ENCODE peak calls at places on chromosome 6, in five cellular contexts. P is COR-L47, B is midbrain, M is NCI-H460, J is renal cortical epithelial cell. O is an unnamed sample.

GRCh38 chr6:6003334-6004146 is 3.2 kb downstream of the NRN1 start:
- DNase-seq in J (no peak), M (no peak), P (no peak), B (no peak), O (no peak)

GRCh38 chr6:48567016-48567415 is 456.0 kb upstream of the PTCHD4 start:
- DNase-seq in P (no peak), B (no peak), M (no peak), J (peak), O (no peak)

GRCh38 chr6:6037179-6037578 is 30.5 kb upstream of the NRN1 start:
- DNase-seq in J (no peak), B (no peak), P (no peak), M (no peak), O (no peak)

GRCh38 chr6:108074359-108075144 is at the start of gene OSTM1:
- DNase-seq in M (peak), B (peak), P (peak), J (peak), O (peak)

GRCh38 chr6:39004801-39005200 is 43.8 kb upstream of the GLP1R start:
- DNase-seq in J (no peak), B (no peak), P (no peak), M (no peak), O (no peak)

GRCh38 chr6:128368213-128369000 is 152.0 kb downstream of the PTPRK start:
- DNase-seq in M (no peak), B (no peak), J (no peak), P (no peak), O (no peak)

GRCh38 chr6:36329798-36330291 is 6.8 kb downstream of the BNIP5 start:
- DNase-seq in M (no peak), P (no peak), B (no peak), J (no peak), O (no peak)

GRCh38 chr6:169841907-169842606 is 90.6 kb downstream of the ERMARD start:
- DNase-seq in B (no peak), P (no peak), J (no peak), M (no peak), O (no peak)

GRCh38 chr6:92777146-92777740 is 642.1 kb downstream of the EPHA7 start:
- DNase-seq in M (no peak), P (peak), B (peak), J (peak), O (no peak)

GRCh38 chr6:43683708-43684455 is 3.7 kb downstream of the MRPS18A start:
- DNase-seq in J (no peak), B (no peak), M (no peak), P (no peak), O (no peak)

GRCh38 chr6:123715243-123715863 is 78.6 kb upstream of the TRDN start:
- DNase-seq in J (peak), P (no peak), B (peak), M (peak), O (no peak)

GRCh38 chr6:35170891-35171290 is 29.8 kb upstream of the TCP11 start:
- DNase-seq in B (no peak), J (no peak), P (no peak), M (no peak), O (no peak)

GRCh38 chr6:37459981-37460800 is 27.2 kb downstream of the CMTR1 start:
- DNase-seq in J (no peak), B (no peak), P (peak), M (no peak), O (no peak)

GRCh38 chr6:89375427-89375868 is 22.9 kb upstream of the UBE2J1 start:
- DNase-seq in P (peak), B (no peak), J (peak), M (no peak), O (no peak)

GRCh38 chr6:37033255-37033654 is 27.8 kb downstream of the FGD2 start:
- DNase-seq in B (no peak), M (no peak), J (no peak), P (no peak), O (no peak)

GRCh38 chr6:39992861-39993622 is 58.8 kb upstream of the MOCS1 start:
- DNase-seq in B (no peak), M (no peak), P (no peak), J (peak), O (peak)

GRCh38 chr6:138468320-138469015 is 30.8 kb downstream of the NHSL1 start:
- DNase-seq in B (no peak), P (no peak), M (peak), J (peak), O (no peak)

GRCh38 chr6:15922510-15923307 is 206.2 kb upstream of the MYLIP start:
- DNase-seq in B (no peak), P (no peak), M (no peak), J (peak), O (no peak)

GRCh38 chr6:113120577-113121285 is 736.4 kb upstream of the MARCKS start:
- DNase-seq in M (no peak), B (no peak), P (no peak), J (peak), O (no peak)

GRCh38 chr6:145815351-145815772 is 767 bp upstream of the FBXO30 start:
- DNase-seq in P (no peak), J (no peak), B (no peak), M (no peak), O (peak)

GRCh38 chr6:166235666-166236292 is 68.1 kb upstream of the TBXT start:
- DNase-seq in P (no peak), B (no peak), J (no peak), M (no peak), O (no peak)

GRCh38 chr6:89243331-89243629 is 26.1 kb upstream of the GABRR1 start:
- DNase-seq in M (no peak), J (peak), B (no peak), P (no peak), O (no peak)

GRCh38 chr6:37608587-37608986 is 89.1 kb downstream of the MDGA1 start:
- DNase-seq in M (no peak), P (no peak), B (no peak), J (no peak), O (no peak)

GRCh38 chr6:43097098-43097489 is 21.0 kb downstream of the PTK7 start:
- DNase-seq in P (no peak), B (no peak), J (no peak), M (no peak), O (no peak)

GRCh38 chr6:116648161-116648560 is 20.4 kb downstream of the ZUP1 start:
- DNase-seq in M (no peak), B (no peak), J (no peak), P (no peak), O (no peak)

GRCh38 chr6:125057392-125058246 is 95.4 kb downstream of the RNF217 start:
- DNase-seq in P (no peak), M (no peak), B (no peak), J (no peak), O (no peak)

GRCh38 chr6:24205020-24205492 is 79.0 kb downstream of the NRSN1 start:
- DNase-seq in J (peak), P (peak), B (peak), M (peak), O (no peak)

GRCh38 chr6:102402635-102403329 is 1009.3 kb downstream of the GRIK2 start:
- DNase-seq in B (no peak), P (no peak), J (no peak), M (no peak), O (no peak)

GRCh38 chr6:30101939-30102700 is 10.8 kb downstream of the TRIM31 start:
- DNase-seq in M (peak), J (peak), B (peak), P (peak), O (peak)

GRCh38 chr6:159014406-159014805 is 14.4 kb upstream of the RSPH3 start:
- DNase-seq in J (no peak), P (no peak), B (no peak), M (no peak), O (no peak)

GRCh38 chr6:335572-335971 is 43.3 kb downstream of the DUSP22 start:
- DNase-seq in J (no peak), P (no peak), B (no peak), M (no peak), O (no peak)

GRCh38 chr6:329888-330691 is 37.8 kb downstream of the DUSP22 start:
- DNase-seq in P (no peak), B (no peak), M (peak), J (no peak), O (peak)

GRCh38 chr6:16749516-16750485 is 11.5 kb downstream of the ATXN1 start:
- DNase-seq in M (no peak), B (no peak), J (no peak), P (no peak), O (no peak)

GRCh38 chr6:124158024-124158423 is 354.4 kb downstream of the NKAIN2 start:
- DNase-seq in B (no peak), J (no peak), P (no peak), M (no peak), O (no peak)

GRCh38 chr6:92479821-92480220 is 939.5 kb downstream of the EPHA7 start:
- DNase-seq in P (no peak), B (no peak), M (no peak), J (peak), O (no peak)

GRCh38 chr6:25250878-25251277 is 28.3 kb upstream of the CARMIL1 start:
- DNase-seq in P (no peak), B (no peak), M (no peak), J (peak), O (no peak)

GRCh38 chr6:5942591-5942990 is 64.1 kb downstream of the NRN1 start:
- DNase-seq in P (no peak), M (no peak), J (no peak), B (no peak), O (no peak)

GRCh38 chr6:156948807-156949206 is 171.6 kb downstream of the ARID1B start:
- DNase-seq in B (no peak), J (peak), M (no peak), P (no peak), O (no peak)